ENCODE peak calls at places on chromosomes 1 and 21, in nine cellular contexts. M is GM23338, U is spleen, T is stomach, P is esophagus muscularis mucosa, D is suprapubic skin, N is SK-N-SH, H is K562, Z is HepG2. X is an unnamed sample. For H3K4me1, the result is how much of the 10 kb centered on the place peaks cover.

GRCh38 chr1:7752512-7753417 is 18.3 kb upstream of the VAMP3 start:
- DNase-seq in P (no peak), T (peak), N (peak), D (no peak), M (peak), Z (peak), H (peak), U (no peak), X (no peak)

GRCh38 chr21:33844104-33844889 is 71.3 kb downstream of the ATP5PO start:
- DNase-seq in T (no peak), D (no peak), U (no peak), P (no peak), H (no peak), M (no peak), Z (peak), N (no peak), X (no peak)

GRCh38 chr1:29754608-29755375 is 518.5 kb downstream of the PTPRU start:
- DNase-seq in U (no peak), Z (no peak), P (peak), D (no peak), M (no peak), N (no peak), H (no peak), T (no peak), X (no peak)

GRCh38 chr1:221276911-221277310 is 397.7 kb downstream of the HLX start:
- DNase-seq in H (no peak), D (no peak), P (no peak), N (no peak), U (no peak), T (no peak), Z (no peak), M (no peak), X (no peak)

GRCh38 chr1:20212685-20213331 is 26.5 kb upstream of the PLA2G2C start:
- DNase-seq in H (peak), T (peak), M (peak), Z (peak), D (peak), P (no peak), N (peak), U (peak), X (peak)

GRCh38 chr1:7921766-7922165 is 18.9 kb downstream of the TNFRSF9 start:
- DNase-seq in P (no peak), M (no peak), H (no peak), U (no peak), Z (no peak), N (no peak), D (no peak), T (no peak), X (no peak)

GRCh38 chr1:40315795-40316594 is 1.1 kb downstream of the COL9A2 start:
- DNase-seq in U (peak), P (no peak), D (no peak), N (peak), H (no peak), M (peak), T (no peak), Z (no peak), X (no peak)

GRCh38 chr21:29295066-29295650 is 3.6 kb upstream of the BACH1 start:
- DNase-seq in D (no peak), Z (no peak), U (no peak), P (peak), T (no peak), M (no peak), H (no peak), N (no peak), X (no peak)

GRCh38 chr1:58584082-58584895 is 7.2 kb upstream of the TACSTD2 start:
- DNase-seq in P (no peak), T (peak), U (no peak), Z (peak), D (peak), N (no peak), H (peak), M (peak), X (peak)

GRCh38 chr1:234737915-234738314 is 127.9 kb upstream of the IRF2BP2 start:
- DNase-seq in U (no peak), Z (no peak), H (no peak), N (peak), P (no peak), T (no peak), M (peak), D (no peak), X (no peak)

GRCh38 chr1:109263597-109264378 is 14.4 kb downstream of the CELSR2 start:
- DNase-seq in D (peak), Z (peak), U (peak), P (no peak), T (peak), N (peak), H (peak), M (peak), X (peak)

GRCh38 chr1:49046305-49046704 is 269.6 kb upstream of the BEND5 start:
- DNase-seq in H (no peak), Z (no peak), T (no peak), U (no peak), D (no peak), P (no peak), M (no peak), N (no peak), X (no peak)
- TF ChIP-seq POLR2AphosphoS5 in H (no peak), Z (no peak), T (no peak), U (no peak), D (no peak), P (no peak), M (no peak), N (no peak), X (no peak)

GRCh38 chr1:2108213-2108876 is 58.1 kb downstream of the PRKCZ start:
- DNase-seq in Z (peak), P (no peak), H (peak), N (peak), D (peak), U (no peak), M (peak), T (no peak), X (no peak)
- TF ChIP-seq CTCF in Z (peak), P (no peak), H (peak), N (peak), D (no peak), U (no peak), M (peak), T (no peak), X (no peak)

DNA sequence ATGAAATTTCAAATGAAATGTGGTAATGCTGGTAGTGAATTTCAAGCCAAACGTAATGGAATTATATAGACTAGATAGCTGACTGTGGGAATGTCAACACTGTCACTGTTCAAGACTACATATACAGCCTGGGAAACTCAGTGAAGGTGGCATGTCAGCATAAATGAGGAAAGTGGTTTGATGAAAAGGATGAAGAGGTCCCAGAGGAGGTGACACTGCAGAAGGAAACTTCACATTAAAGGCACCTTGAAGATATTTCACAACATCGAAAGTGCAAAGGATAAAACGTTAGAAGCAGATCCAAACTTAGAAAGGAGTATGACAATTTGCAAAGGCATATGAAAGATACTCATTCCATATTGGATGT is 25.7 kb downstream of the MAPKAPK2 start:
- DNase-seq in H (no peak), Z (no peak), P (no peak), N (no peak), U (no peak), T (no peak), D (no peak), M (no peak), X (no peak)
- H3K4me1 ChIP-seq in H (under half), Z (half or more), P (half or more), N (under half), U (half or more), T (half or more), D (half or more), M (under half), X (under half)

GRCh38 chr1:161382214-161383019 is 14.7 kb upstream of the CFAP126 start:
- DNase-seq in Z (peak), P (no peak), M (peak), T (no peak), H (peak), U (no peak), D (no peak), N (peak), X (no peak)
- TF ChIP-seq POLR2AphosphoS5 in Z (no peak), P (no peak), M (no peak), T (no peak), H (no peak), U (no peak), D (no peak), N (no peak), X (peak)